ENCODE peak calls at places on chromosomes 3 and 15, in ten cellular contexts. G, Y, W, R, F, J, B, Q, L and T are unnamed samples. For H3K4me1, the result is how much of the 10 kb centered on the place peaks cover.

GRCh38 chr3:106628407-106628806 is 748.8 kb upstream of the CCDC54 start:
- DNase-seq in F (peak), J (peak), G (no peak), B (no peak), L (no peak), W (no peak), R (no peak), Y (peak), Q (no peak), T (no peak)

GRCh38 chr3:61371123-61371522 is 119.9 kb upstream of the FHIT start:
- DNase-seq in Y (peak), B (no peak), J (peak), W (peak), G (peak), L (no peak), Q (peak), R (no peak), F (peak), T (no peak)

GRCh38 chr15:45529613-45530012 is 7.1 kb upstream of the SLC30A4 start:
- DNase-seq in B (no peak), Q (no peak), F (no peak), W (no peak), J (no peak), L (no peak), R (no peak), Y (no peak), G (peak), T (no peak)

GRCh38 chr3:54870423-54870822 is 57.4 kb downstream of the LRTM1 start:
- DNase-seq in G (peak), J (peak), R (no peak), F (peak), B (no peak), W (peak), Y (peak), L (no peak), Q (peak), T (no peak)

GRCh38 chr3:67045711-67046465 is 47.8 kb downstream of the KBTBD8 start:
- DNase-seq in B (no peak), Q (no peak), Y (no peak), W (no peak), L (no peak), F (no peak), J (no peak), G (no peak), R (no peak), T (no peak)

GRCh38 chr3:15795563-15796308 is 2.0 kb downstream of the ANKRD28 start:
- DNase-seq in W (no peak), J (peak), B (no peak), L (no peak), G (no peak), F (peak), Q (no peak), Y (peak), R (no peak), T (no peak)

GRCh38 chr3:111998661-111999641 is at the start of gene TAGLN3:
- DNase-seq in Q (peak), W (peak), G (no peak), L (peak), F (peak), B (peak), R (no peak), Y (no peak), J (peak), T (no peak)

GRCh38 chr3:123635717-123636116 is 50.9 kb upstream of the HACD2 start:
- DNase-seq in Y (no peak), B (no peak), L (no peak), W (no peak), R (no peak), Q (no peak), G (no peak), J (no peak), F (no peak), T (no peak)

GRCh38 chr3:25432191-25432720 is 4.2 kb downstream of the RARB start:
- DNase-seq in J (no peak), B (no peak), Q (no peak), R (no peak), G (no peak), L (no peak), Y (no peak), F (no peak), W (no peak), T (no peak)

GRCh38 chr3:125165189-125165947 is 47.2 kb downstream of the SLC12A8 start:
- DNase-seq in Q (peak), Y (peak), F (peak), W (peak), J (peak), B (no peak), R (no peak), G (peak), L (no peak), T (no peak)

GRCh38 chr3:119619094-119619493 is 21.4 kb downstream of the PLA1A start:
- DNase-seq in L (no peak), W (no peak), Q (no peak), F (peak), G (no peak), B (no peak), Y (no peak), R (no peak), J (no peak), T (no peak)

GRCh38 chr3:17755836-17756235 is 13.4 kb upstream of the TBC1D5 start:
- DNase-seq in W (no peak), B (no peak), G (no peak), J (no peak), Q (no peak), L (no peak), Y (no peak), F (no peak), R (no peak), T (no peak)

GRCh38 chr15:57138260-57138895 is 219.9 kb downstream of the TCF12 start:
- DNase-seq in Q (peak), Y (peak), R (no peak), F (peak), W (peak), J (peak), L (no peak), B (peak), G (peak), T (no peak)

GRCh38 chr15:85725019-85725418 is 69.7 kb downstream of the KLHL25 start:
- DNase-seq in F (no peak), L (no peak), Q (no peak), Y (peak), W (no peak), G (no peak), B (no peak), J (no peak), R (no peak), T (no peak)

GRCh38 chr3:190534386-190534785 is 20.5 kb downstream of the IL1RAP start:
- DNase-seq in J (peak), G (no peak), Q (no peak), W (no peak), F (no peak), L (no peak), R (no peak), Y (peak), B (no peak), T (no peak)

GRCh38 chr3:111745786-111746185 is 113.3 kb upstream of the PHLDB2 start:
- DNase-seq in W (no peak), Q (peak), J (no peak), F (peak), R (no peak), B (no peak), L (no peak), G (no peak), Y (no peak), T (no peak)

GRCh38 chr15:28094732-28095521 is 4.2 kb downstream of the OCA2 start:
- DNase-seq in R (no peak), B (peak), G (no peak), J (no peak), F (peak), L (peak), Y (no peak), W (peak), Q (peak), T (no peak)

GRCh38 chr3:172437713-172438112 is 10.5 kb downstream of the GHSR start:
- DNase-seq in R (no peak), B (no peak), F (no peak), W (no peak), G (no peak), J (no peak), Q (no peak), L (no peak), Y (no peak), T (no peak)

GRCh38 chr15:72033711-72034110 is 84.2 kb downstream of the MYO9A start:
- DNase-seq in R (no peak), B (no peak), Y (no peak), L (no peak), W (no peak), F (no peak), G (no peak), J (peak), Q (no peak), T (no peak)

GRCh38 chr15:67823371-67824156 is 1.7 kb upstream of the SKOR1 start:
- DNase-seq in B (no peak), R (no peak), Y (no peak), L (no peak), G (no peak), J (no peak), F (no peak), W (peak), Q (peak), T (no peak)

GRCh38 chr3:179148446-179149238 is 485 bp downstream of the PIK3CA start:
- DNase-seq in G (peak), J (peak), Y (peak), R (peak), W (peak), B (peak), Q (peak), F (peak), L (peak), T (no peak)

GRCh38 chr3:195556390-195556789 is 13.3 kb upstream of the PPP1R2 start:
- DNase-seq in J (no peak), Y (no peak), F (peak), L (no peak), G (no peak), W (peak), B (no peak), Q (peak), R (no peak), T (no peak)

GRCh38 chr15:59352683-59353082 is 20.0 kb downstream of the MYO1E start:
- DNase-seq in F (no peak), G (no peak), L (no peak), J (no peak), Y (no peak), B (no peak), W (no peak), Q (no peak), R (no peak), T (no peak)

GRCh38 chr15:33313491-33313890 is 2.7 kb downstream of the RYR3 start:
- DNase-seq in B (no peak), F (peak), W (no peak), J (no peak), Y (no peak), Q (no peak), L (no peak), G (no peak), R (no peak), T (no peak)

GRCh38 chr3:57910988-57911387 is 97.2 kb upstream of the FLNB start:
- DNase-seq in Q (peak), W (peak), L (no peak), J (peak), R (no peak), F (peak), Y (peak), G (peak), B (peak), T (no peak)

GRCh38 chr3:168858327-168858726 is 762.6 kb upstream of the GOLIM4 start:
- DNase-seq in F (no peak), J (no peak), Y (no peak), L (no peak), G (no peak), B (no peak), R (no peak), W (no peak), Q (no peak), T (no peak)

GRCh38 chr3:52481819-52482521 is 13.2 kb upstream of the STAB1 start:
- DNase-seq in Q (peak), R (no peak), G (peak), L (no peak), W (peak), Y (peak), B (no peak), J (peak), F (no peak), T (no peak)

GRCh38 chr15:94094310-94094709 is 137.1 kb upstream of the MCTP2 start:
- DNase-seq in B (no peak), L (no peak), R (no peak), W (no peak), Q (no peak), Y (no peak), F (no peak), J (no peak), G (no peak), T (no peak)

GRCh38 chr3:9340450-9341009 is 22.3 kb upstream of the THUMPD3 start:
- DNase-seq in W (no peak), L (no peak), J (peak), R (no peak), Y (peak), G (no peak), F (peak), Q (no peak), B (no peak), T (no peak)

GRCh38 chr15:75739791-75740190 is 27.1 kb upstream of the CSPG4 start:
- DNase-seq in B (no peak), L (no peak), G (no peak), W (no peak), Q (no peak), F (no peak), J (no peak), Y (no peak), R (no peak), T (no peak)

GRCh38 chr15:64311566-64311965 is 44.4 kb downstream of the CSNK1G1 start:
- DNase-seq in L (no peak), J (no peak), R (no peak), G (no peak), Y (no peak), F (no peak), B (no peak), Q (no peak), W (no peak), T (no peak)

GRCh38 chr15:31371520-31372240 is 45.0 kb downstream of the KLF13 start:
- DNase-seq in J (no peak), G (no peak), R (no peak), B (no peak), W (no peak), Q (no peak), F (no peak), Y (no peak), L (no peak), T (no peak)
- H3K4me1 ChIP-seq in J (under half), G (under half), R (under half), B (half or more), W (under half), Q (half or more), F (under half), Y (under half), L (under half), T (under half)

GRCh38 chr3:49787182-49787464 is 781 bp upstream of the IP6K1 start:
- DNase-seq in B (no peak), J (no peak), R (no peak), W (no peak), F (no peak), Q (no peak), Y (no peak), L (no peak), G (peak), T (no peak)
- H3K4me3 ChIP-seq in B (no peak), J (peak), R (peak), W (peak), F (peak), Q (peak), Y (no peak), L (peak), G (peak), T (no peak)

DNA sequence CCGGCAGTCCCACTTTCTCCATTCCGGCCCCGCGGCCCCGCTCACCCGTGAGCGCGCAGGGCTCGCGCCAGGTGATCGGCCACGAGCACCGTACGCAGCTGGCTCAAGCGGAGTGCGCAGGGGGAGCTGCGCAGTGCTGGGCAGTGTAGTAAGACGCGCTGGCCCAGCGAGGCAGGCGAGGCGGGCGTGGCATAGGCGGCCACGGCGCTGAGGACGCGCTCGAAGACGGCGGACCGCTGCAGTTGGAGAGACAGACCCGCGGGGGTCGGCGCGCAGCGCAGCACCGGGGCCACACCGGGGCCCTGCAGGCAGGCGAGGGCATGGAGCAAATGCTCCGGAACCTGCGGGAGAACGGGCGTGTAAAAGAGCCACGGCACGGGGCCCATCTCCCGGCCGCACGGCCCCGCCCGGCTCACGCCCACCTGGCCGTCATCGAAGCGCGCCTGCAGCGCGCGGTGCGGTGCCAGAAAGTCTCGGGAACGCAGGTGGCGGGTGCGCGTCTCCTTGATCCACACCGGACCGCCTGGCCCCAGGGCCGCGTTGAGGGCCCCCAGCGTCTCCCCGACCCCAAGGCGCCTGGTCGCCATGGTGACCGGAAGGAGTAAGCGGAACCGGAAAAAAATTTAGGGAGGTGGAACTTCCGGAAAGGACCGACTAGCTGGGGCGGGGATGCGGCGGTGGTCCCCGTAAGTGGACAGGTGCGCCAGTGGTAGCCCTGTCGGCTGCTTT is at the start of gene DALRD3:
- DNase-seq in L (peak), B (peak), W (peak), G (peak), J (peak), Q (peak), F (peak), R (peak), Y (peak), T (peak)
- H3K4me1 ChIP-seq in L (under half), B (half or more), W (under half), G (under half), J (under half), Q (under half), F (under half), R (under half), Y (under half), T (under half)

GRCh38 chr15:35458176-35458856 is 87.6 kb downstream of the DPH6 start:
- DNase-seq in B (no peak), L (no peak), Y (no peak), F (peak), Q (no peak), R (no peak), J (no peak), G (no peak), W (no peak), T (no peak)

GRCh38 chr15:35455201-35455600 is 90.8 kb downstream of the DPH6 start:
- DNase-seq in F (no peak), R (no peak), W (no peak), Y (peak), L (no peak), G (no peak), B (no peak), J (peak), Q (no peak), T (no peak)

GRCh38 chr15:35466476-35466875 is 79.5 kb downstream of the DPH6 start:
- DNase-seq in F (peak), J (no peak), Q (no peak), R (no peak), W (no peak), B (no peak), L (no peak), Y (peak), G (no peak), T (no peak)

GRCh38 chr15:35465763-35466162 is 80.2 kb downstream of the DPH6 start:
- DNase-seq in Q (no peak), W (no peak), J (no peak), L (no peak), Y (peak), R (no peak), F (no peak), G (no peak), B (no peak), T (no peak)

DNA sequence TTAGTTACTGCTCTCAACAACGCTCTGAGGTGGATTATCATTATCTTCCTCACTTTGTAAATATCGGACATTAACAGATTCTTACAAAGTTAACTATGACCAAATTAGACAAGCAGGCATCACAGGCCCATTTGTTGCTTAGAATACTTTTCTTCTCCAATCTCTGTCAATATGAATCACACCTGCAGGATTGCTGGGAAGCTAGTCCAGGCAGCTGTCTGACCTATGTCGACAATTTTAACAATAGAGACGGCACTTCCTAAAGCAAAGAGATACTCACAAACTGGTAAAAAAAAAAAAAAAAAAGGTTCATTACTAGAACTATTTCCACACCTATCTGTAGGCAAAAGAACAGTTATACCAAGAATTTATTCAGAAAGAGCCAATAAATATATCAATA is 85.3 kb downstream of the DPH6 start:
- DNase-seq in J (no peak), Y (no peak), B (no peak), G (no peak), F (no peak), Q (no peak), R (no peak), L (no peak), W (no peak), T (no peak)
- H3K4me3 ChIP-seq in J (no peak), Y (no peak), B (no peak), G (no peak), F (no peak), Q (no peak), R (no peak), L (no peak), W (no peak), T (no peak)

GRCh38 chr15:70094690-70095311 is 2.9 kb downstream of the TLE3 start:
- DNase-seq in R (no peak), L (no peak), Q (no peak), Y (peak), B (no peak), J (peak), W (no peak), F (no peak), G (peak), T (no peak)
- H3K4me1 ChIP-seq in R (under half), L (under half), Q (half or more), Y (under half), B (half or more), J (under half), W (under half), F (under half), G (under half), T (under half)

GRCh38 chr3:42492508-42493080 is 9.8 kb upstream of the VIPR1 start:
- DNase-seq in R (no peak), Q (no peak), J (no peak), F (no peak), G (no peak), L (no peak), B (peak), W (no peak), Y (no peak), T (peak)

GRCh38 chr3:42493126-42493797 is 9.2 kb upstream of the VIPR1 start:
- DNase-seq in Q (no peak), F (no peak), B (peak), R (no peak), G (no peak), L (no peak), Y (no peak), W (no peak), J (no peak), T (peak)

GRCh38 chr3:42490243-42490642 is 12.2 kb upstream of the VIPR1 start:
- DNase-seq in J (peak), Q (no peak), L (peak), G (no peak), W (no peak), B (peak), F (peak), R (no peak), Y (no peak), T (peak)

GRCh38 chr3:42493798-42494151 is 8.7 kb upstream of the VIPR1 start:
- DNase-seq in F (no peak), G (no peak), Q (no peak), L (no peak), Y (no peak), R (no peak), B (peak), W (no peak), J (no peak), T (peak)

GRCh38 chr3:42491876-42492507 is 10.5 kb upstream of the VIPR1 start:
- DNase-seq in W (no peak), Y (no peak), R (no peak), J (no peak), B (peak), G (no peak), Q (no peak), F (no peak), L (no peak), T (peak)
- H3K4me3 ChIP-seq in W (no peak), Y (no peak), R (no peak), J (no peak), B (no peak), G (no peak), Q (no peak), F (no peak), L (no peak), T (no peak)

DNA sequence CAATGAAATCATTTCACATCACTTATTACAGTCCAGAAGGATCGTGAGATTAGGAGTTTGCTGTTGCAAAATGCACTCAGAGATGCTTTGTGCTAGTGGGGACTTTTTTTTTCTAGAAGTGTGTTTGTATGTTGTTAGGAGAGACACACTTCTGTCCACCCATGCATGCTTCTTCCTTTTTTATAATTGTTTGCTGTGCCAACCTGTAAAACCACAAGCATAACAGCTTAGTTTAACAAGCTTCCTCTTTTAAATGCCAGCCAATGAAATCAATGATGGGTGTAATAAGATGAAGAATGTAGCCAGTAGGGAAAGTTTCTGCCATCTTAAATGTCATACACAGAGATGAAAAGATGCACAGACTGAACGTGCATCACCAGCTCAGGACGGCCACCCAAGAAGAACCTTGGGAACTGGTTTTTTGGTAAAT is 305.6 kb upstream of the STT3B start:
- DNase-seq in Q (no peak), F (peak), B (no peak), Y (no peak), L (no peak), R (no peak), G (no peak), W (no peak), J (no peak), T (no peak)
- H3K4me1 ChIP-seq in Q (under half), F (under half), B (under half), Y (under half), L (under half), R (under half), G (under half), W (under half), J (under half), T (under half)